ENCODE peak calls at places on chromosomes 16 and 17, in four cellular contexts. One of them, this sample, is unnamed.

GRCh38 chr16:19898166-19898565 is 13.5 kb upstream of the GPRC5B start:
- DNase-seq in AG04450: no peak
- DNase-seq in fibroblast of lung: no peak
- DNase-seq in BE2C: no peak
- DNase-seq in this sample: no peak

GRCh38 chr17:45784293-45784582 is at the start of gene CRHR1:
- DNase-seq in BE2C: no peak
- DNase-seq in AG04450: no peak
- DNase-seq in fibroblast of lung: no peak
- DNase-seq in this sample: no peak

GRCh38 chr16:56360117-56361008 is 65.0 kb downstream of the AMFR start:
- DNase-seq in AG04450: no peak
- DNase-seq in fibroblast of lung: no peak
- DNase-seq in BE2C: no peak
- DNase-seq in this sample: no peak

GRCh38 chr16:83728518-83728917 is 79.3 kb upstream of the HSBP1 start:
- DNase-seq in AG04450: no peak
- DNase-seq in fibroblast of lung: no peak
- DNase-seq in BE2C: no peak
- DNase-seq in this sample: no peak

GRCh38 chr16:14095883-14096551 is 24.9 kb downstream of the MRTFB start:
- DNase-seq in fibroblast of lung: no peak
- DNase-seq in AG04450: no peak
- DNase-seq in BE2C: no peak
- DNase-seq in this sample: no peak

GRCh38 chr17:45905812-45906211 is 11.5 kb downstream of the MAPT start:
- DNase-seq in BE2C: peak; percentile 35
- DNase-seq in AG04450: no peak
- DNase-seq in fibroblast of lung: no peak
- DNase-seq in this sample: no peak

GRCh38 chr17:12422632-12423031 is 243.1 kb upstream of the MYOCD start:
- DNase-seq in fibroblast of lung: no peak
- DNase-seq in AG04450: no peak
- DNase-seq in BE2C: no peak
- DNase-seq in this sample: no peak

GRCh38 chr16:4323845-4324478 is 8.1 kb downstream of the GLIS2 start:
- DNase-seq in AG04450: no peak
- DNase-seq in fibroblast of lung: peak; percentile 60
- DNase-seq in BE2C: peak; percentile 78
- DNase-seq in this sample: no peak

GRCh38 chr17:73697872-73698271 is 53.6 kb upstream of the SDK2 start:
- DNase-seq in BE2C: peak; percentile 51
- DNase-seq in AG04450: no peak
- DNase-seq in fibroblast of lung: no peak
- DNase-seq in this sample: no peak

GRCh38 chr17:78981010-78981888 is 1.5 kb upstream of the LGALS3BP start:
- DNase-seq in fibroblast of lung: no peak
- DNase-seq in BE2C: no peak
- DNase-seq in AG04450: no peak
- DNase-seq in this sample: no peak

GRCh38 chr17:48439875-48440505 is 10.0 kb upstream of the SKAP1 start:
- DNase-seq in BE2C: no peak
- DNase-seq in AG04450: no peak
- DNase-seq in fibroblast of lung: peak; percentile 34
- DNase-seq in this sample: no peak

GRCh38 chr16:50126183-50126582 is 26.9 kb upstream of the TENT4B start:
- DNase-seq in AG04450: no peak
- DNase-seq in BE2C: no peak
- DNase-seq in fibroblast of lung: no peak
- DNase-seq in this sample: no peak

DNA sequence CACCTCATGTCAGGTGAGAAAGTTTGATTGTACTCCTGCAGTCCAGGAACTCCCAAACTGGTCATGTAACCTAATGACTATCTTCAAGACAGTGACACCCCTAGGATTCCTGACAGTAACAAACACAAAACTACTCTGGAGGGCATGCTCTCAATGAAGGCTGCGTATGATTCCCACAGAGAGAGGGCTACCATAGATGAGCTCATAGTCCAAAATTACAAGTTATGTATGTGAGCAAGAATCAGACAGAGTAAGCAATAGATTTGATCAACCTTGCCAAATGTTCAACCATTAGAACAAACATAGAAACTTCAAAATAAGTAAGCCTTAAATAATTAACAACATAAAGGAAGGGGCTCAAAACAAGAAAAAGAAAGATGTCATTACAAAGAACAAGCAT is 158.1 kb downstream of the COPRS start:
- DNase-seq in fibroblast of lung: no peak
- DNase-seq in AG04450: no peak
- DNase-seq in BE2C: no peak
- DNase-seq in this sample: no peak
- TF ChIP-seq CTCF in fibroblast of lung: no peak
- TF ChIP-seq CTCF in AG04450: no peak
- TF ChIP-seq CTCF in BE2C: no peak
- TF ChIP-seq CTCF in this sample: no peak

GRCh38 chr16:2514333-2515179 is 804 bp downstream of the ATP6V0C start:
- DNase-seq in AG04450: no peak
- DNase-seq in fibroblast of lung: no peak
- DNase-seq in BE2C: no peak
- DNase-seq in this sample: no peak

GRCh38 chr16:2518823-2519710 is 1.1 kb upstream of the AMDHD2 start:
- DNase-seq in BE2C: no peak
- DNase-seq in fibroblast of lung: no peak
- DNase-seq in AG04450: no peak
- DNase-seq in this sample: no peak

GRCh38 chr16:2515180-2515803 is 1.5 kb downstream of the ATP6V0C start:
- DNase-seq in fibroblast of lung: no peak
- DNase-seq in BE2C: no peak
- DNase-seq in AG04450: no peak
- DNase-seq in this sample: no peak

GRCh38 chr16:2517954-2518605 is 2.1 kb upstream of the AMDHD2 start:
- DNase-seq in BE2C: no peak
- DNase-seq in fibroblast of lung: no peak
- DNase-seq in AG04450: no peak
- DNase-seq in this sample: no peak

GRCh38 chr16:2516391-2517240 is 2.9 kb downstream of the ATP6V0C start:
- DNase-seq in BE2C: no peak
- DNase-seq in AG04450: no peak
- DNase-seq in fibroblast of lung: no peak
- DNase-seq in this sample: no peak
- TF ChIP-seq CTCF in BE2C: no peak
- TF ChIP-seq CTCF in AG04450: no peak
- TF ChIP-seq CTCF in fibroblast of lung: no peak
- TF ChIP-seq CTCF in this sample: no peak

GRCh38 chr16:66661210-66661560 is 35.4 kb downstream of the CMTM4 start:
- DNase-seq in BE2C: peak; percentile 38
- DNase-seq in fibroblast of lung: no peak
- DNase-seq in AG04450: no peak
- DNase-seq in this sample: no peak

GRCh38 chr16:66656547-66656946 is 40.0 kb downstream of the CMTM4 start:
- DNase-seq in AG04450: no peak
- DNase-seq in BE2C: no peak
- DNase-seq in fibroblast of lung: no peak
- DNase-seq in this sample: no peak

GRCh38 chr16:66660422-66661209 is 35.9 kb downstream of the CMTM4 start:
- DNase-seq in AG04450: peak; percentile 41
- DNase-seq in fibroblast of lung: peak; percentile 74
- DNase-seq in BE2C: peak; percentile 90
- DNase-seq in this sample: peak; percentile 39

GRCh38 chr16:66658860-66659190 is 37.7 kb downstream of the CMTM4 start:
- DNase-seq in BE2C: no peak
- DNase-seq in fibroblast of lung: no peak
- DNase-seq in AG04450: no peak
- DNase-seq in this sample: no peak

GRCh38 chr16:66658143-66658859 is 38.2 kb downstream of the CMTM4 start:
- DNase-seq in AG04450: no peak
- DNase-seq in fibroblast of lung: no peak
- DNase-seq in BE2C: no peak
- DNase-seq in this sample: no peak
- TF ChIP-seq CTCF in AG04450: no peak
- TF ChIP-seq CTCF in fibroblast of lung: no peak
- TF ChIP-seq CTCF in BE2C: peak; percentile 14
- TF ChIP-seq CTCF in this sample: no peak

GRCh38 chr16:65421596-65421995 is 299.7 kb upstream of the CDH11 start:
- DNase-seq in fibroblast of lung: no peak
- DNase-seq in AG04450: no peak
- DNase-seq in BE2C: no peak
- DNase-seq in this sample: no peak
- TF ChIP-seq CTCF in fibroblast of lung: no peak
- TF ChIP-seq CTCF in AG04450: no peak
- TF ChIP-seq CTCF in BE2C: no peak
- TF ChIP-seq CTCF in this sample: no peak